ENCODE peak calls at places on chromosomes 2 and 18, in seven cellular contexts. G is HCT116; V is SW 1271; B is activated CD8-positive, alpha-beta memory T cell treated with anti-CD3 and anti-CD28 coated beads, Interleukin-2, amount 10 ng/mL, durations not matched to agents 7 days and 5 days; J is activated gamma-delta T cell; R is NCI-H2081; S is NCI-H1105. I is an unnamed sample.

GRCh38 chr2:149994057-149994728 is 406.6 kb upstream of the MMADHC start:
- DNase-seq in G (peak; percentile 73), V (peak; percentile 22), B (no peak), J (no peak), R (no peak), S (peak; percentile 9), I (peak; percentile 6)

GRCh38 chr18:41809652-41810051 is 145.4 kb upstream of the PIK3C3 start:
- DNase-seq in G (no peak), V (no peak), B (no peak), J (no peak), R (no peak), S (no peak), I (no peak)

GRCh38 chr18:52992041-52992440 is 652.0 kb downstream of the DCC start:
- DNase-seq in G (no peak), V (no peak), B (no peak), J (no peak), R (peak; percentile 2), S (no peak), I (no peak)

GRCh38 chr2:66305714-66306113 is 129.2 kb upstream of the MEIS1 start:
- DNase-seq in G (no peak), V (no peak), B (no peak), J (no peak), R (peak; percentile 88), S (peak; percentile 84), I (no peak)

GRCh38 chr2:236915726-236916125 is 170.0 kb upstream of the COPS8 start:
- DNase-seq in G (no peak), V (no peak), B (no peak), J (no peak), R (no peak), S (no peak), I (no peak)

GRCh38 chr18:33901894-33902512 is 322.7 kb downstream of the NOL4 start:
- DNase-seq in G (no peak), V (no peak), B (no peak), J (no peak), R (no peak), S (no peak), I (no peak)

GRCh38 chr2:168573128-168573903 is 117.2 kb downstream of the CERS6 start:
- DNase-seq in G (no peak), V (no peak), B (no peak), J (no peak), R (no peak), S (no peak), I (no peak)

GRCh38 chr2:54560146-54560881 is 104.2 kb downstream of the SPTBN1 start:
- DNase-seq in G (no peak), V (peak; percentile 77), B (peak; percentile 76), J (no peak), R (peak; percentile 50), S (no peak), I (peak; percentile 62)

GRCh38 chr2:101805146-101806088 is 107.9 kb downstream of the MAP4K4 start:
- DNase-seq in G (no peak), V (no peak), B (no peak), J (no peak), R (no peak), S (no peak), I (no peak)

GRCh38 chr18:77108001-77108692 is 24.4 kb downstream of the MBP start:
- DNase-seq in G (no peak), V (no peak), B (peak; percentile 54), J (no peak), R (no peak), S (no peak), I (peak; percentile 16)

GRCh38 chr2:16640867-16641266 is 24.8 kb downstream of the CYRIA start:
- DNase-seq in G (no peak), V (no peak), B (no peak), J (no peak), R (no peak), S (no peak), I (no peak)